ENCODE peak calls at places on chromosome 1, in seven cellular contexts. One of them, this sample, is unnamed.

GRCh38 chr1:29094954-29095353 is 28.7 kb downstream of the TMEM200B start:
- DNase-seq in ovary: no peak
- DNase-seq in LHCN-M2: no peak
- DNase-seq in pancreas: no peak
- DNase-seq in activated CD4-positive, alpha-beta T cell treated with anti-CD3 and anti-CD28 coated beads, Interleukin-2, amount 50 U/mL, for 1 hour: no peak
- DNase-seq in brain microvascular endothelial cell: no peak
- DNase-seq in GM12865: no peak
- DNase-seq in this sample: no peak

GRCh38 chr1:112445591-112445990 is 49.6 kb downstream of the CTTNBP2NL start:
- DNase-seq in pancreas: no peak
- DNase-seq in ovary: no peak
- DNase-seq in brain microvascular endothelial cell: no peak
- DNase-seq in activated CD4-positive, alpha-beta T cell treated with anti-CD3 and anti-CD28 coated beads, Interleukin-2, amount 50 U/mL, for 1 hour: no peak
- DNase-seq in GM12865: no peak
- DNase-seq in LHCN-M2: peak; percentile 8
- DNase-seq in this sample: no peak

GRCh38 chr1:225908773-225909172 is 15.3 kb downstream of the PYCR2 start:
- DNase-seq in ovary: no peak
- DNase-seq in LHCN-M2: no peak
- DNase-seq in GM12865: no peak
- DNase-seq in activated CD4-positive, alpha-beta T cell treated with anti-CD3 and anti-CD28 coated beads, Interleukin-2, amount 50 U/mL, for 1 hour: no peak
- DNase-seq in brain microvascular endothelial cell: no peak
- DNase-seq in pancreas: no peak
- DNase-seq in this sample: no peak

GRCh38 chr1:15046487-15047165 is 106.9 kb upstream of the TMEM51 start:
- DNase-seq in LHCN-M2: peak; percentile 74
- DNase-seq in GM12865: peak; percentile 79
- DNase-seq in activated CD4-positive, alpha-beta T cell treated with anti-CD3 and anti-CD28 coated beads, Interleukin-2, amount 50 U/mL, for 1 hour: peak; percentile 40
- DNase-seq in brain microvascular endothelial cell: peak; percentile 57
- DNase-seq in pancreas: peak; percentile 90
- DNase-seq in ovary: peak; percentile 77
- DNase-seq in this sample: peak; percentile 70

GRCh38 chr1:207861442-207862177 is 49.3 kb downstream of the CD34 start:
- DNase-seq in ovary: no peak
- DNase-seq in LHCN-M2: no peak
- DNase-seq in pancreas: no peak
- DNase-seq in brain microvascular endothelial cell: no peak
- DNase-seq in activated CD4-positive, alpha-beta T cell treated with anti-CD3 and anti-CD28 coated beads, Interleukin-2, amount 50 U/mL, for 1 hour: peak; percentile 38
- DNase-seq in GM12865: no peak
- DNase-seq in this sample: no peak

GRCh38 chr1:240965581-240966091 is 353.7 kb upstream of the GREM2 start:
- DNase-seq in pancreas: no peak
- DNase-seq in activated CD4-positive, alpha-beta T cell treated with anti-CD3 and anti-CD28 coated beads, Interleukin-2, amount 50 U/mL, for 1 hour: no peak
- DNase-seq in GM12865: no peak
- DNase-seq in brain microvascular endothelial cell: no peak
- DNase-seq in LHCN-M2: no peak
- DNase-seq in ovary: no peak
- DNase-seq in this sample: no peak

GRCh38 chr1:197304626-197305200 is 36.7 kb downstream of the CRB1 start:
- DNase-seq in LHCN-M2: no peak
- DNase-seq in ovary: no peak
- DNase-seq in brain microvascular endothelial cell: no peak
- DNase-seq in pancreas: no peak
- DNase-seq in GM12865: no peak
- DNase-seq in activated CD4-positive, alpha-beta T cell treated with anti-CD3 and anti-CD28 coated beads, Interleukin-2, amount 50 U/mL, for 1 hour: no peak
- DNase-seq in this sample: no peak

GRCh38 chr1:30734106-30734505 is 10.7 kb upstream of the MATN1 start:
- DNase-seq in ovary: no peak
- DNase-seq in activated CD4-positive, alpha-beta T cell treated with anti-CD3 and anti-CD28 coated beads, Interleukin-2, amount 50 U/mL, for 1 hour: no peak
- DNase-seq in pancreas: peak; percentile 9
- DNase-seq in LHCN-M2: no peak
- DNase-seq in brain microvascular endothelial cell: no peak
- DNase-seq in GM12865: no peak
- DNase-seq in this sample: no peak

GRCh38 chr1:17605582-17606344 is 66.3 kb downstream of the ARHGEF10L start:
- DNase-seq in GM12865: no peak
- DNase-seq in pancreas: no peak
- DNase-seq in ovary: peak; percentile 45
- DNase-seq in activated CD4-positive, alpha-beta T cell treated with anti-CD3 and anti-CD28 coated beads, Interleukin-2, amount 50 U/mL, for 1 hour: no peak
- DNase-seq in LHCN-M2: no peak
- DNase-seq in brain microvascular endothelial cell: peak; percentile 31
- DNase-seq in this sample: peak; percentile 76

GRCh38 chr1:20187813-20188454 is 1.6 kb upstream of the PLA2G2C start:
- DNase-seq in brain microvascular endothelial cell: no peak
- DNase-seq in pancreas: no peak
- DNase-seq in activated CD4-positive, alpha-beta T cell treated with anti-CD3 and anti-CD28 coated beads, Interleukin-2, amount 50 U/mL, for 1 hour: no peak
- DNase-seq in GM12865: no peak
- DNase-seq in LHCN-M2: no peak
- DNase-seq in ovary: no peak
- DNase-seq in this sample: no peak

GRCh38 chr1:151516031-151516511 is 4.9 kb downstream of the CGN start:
- DNase-seq in activated CD4-positive, alpha-beta T cell treated with anti-CD3 and anti-CD28 coated beads, Interleukin-2, amount 50 U/mL, for 1 hour: no peak
- DNase-seq in pancreas: no peak
- DNase-seq in ovary: no peak
- DNase-seq in GM12865: no peak
- DNase-seq in LHCN-M2: no peak
- DNase-seq in brain microvascular endothelial cell: no peak
- DNase-seq in this sample: no peak

GRCh38 chr1:74673351-74674111 is at the start of gene ERICH3:
- DNase-seq in pancreas: peak; percentile 35
- DNase-seq in activated CD4-positive, alpha-beta T cell treated with anti-CD3 and anti-CD28 coated beads, Interleukin-2, amount 50 U/mL, for 1 hour: no peak
- DNase-seq in GM12865: peak; percentile 3
- DNase-seq in ovary: no peak
- DNase-seq in LHCN-M2: no peak
- DNase-seq in brain microvascular endothelial cell: no peak
- DNase-seq in this sample: no peak

GRCh38 chr1:70745199-70745598 is 302.4 kb downstream of the PTGER3 start:
- DNase-seq in activated CD4-positive, alpha-beta T cell treated with anti-CD3 and anti-CD28 coated beads, Interleukin-2, amount 50 U/mL, for 1 hour: no peak
- DNase-seq in pancreas: no peak
- DNase-seq in ovary: no peak
- DNase-seq in LHCN-M2: peak; percentile 14
- DNase-seq in brain microvascular endothelial cell: no peak
- DNase-seq in GM12865: no peak
- DNase-seq in this sample: no peak

GRCh38 chr1:43987159-43988022 is 4.0 kb upstream of the CCDC24 start:
- DNase-seq in GM12865: no peak
- DNase-seq in ovary: no peak
- DNase-seq in pancreas: no peak
- DNase-seq in brain microvascular endothelial cell: no peak
- DNase-seq in activated CD4-positive, alpha-beta T cell treated with anti-CD3 and anti-CD28 coated beads, Interleukin-2, amount 50 U/mL, for 1 hour: no peak
- DNase-seq in LHCN-M2: no peak
- DNase-seq in this sample: no peak

GRCh38 chr1:18341291-18342058 is 139.3 kb upstream of the KLHDC7A start:
- DNase-seq in LHCN-M2: no peak
- DNase-seq in ovary: no peak
- DNase-seq in pancreas: no peak
- DNase-seq in brain microvascular endothelial cell: no peak
- DNase-seq in GM12865: peak; percentile 80
- DNase-seq in activated CD4-positive, alpha-beta T cell treated with anti-CD3 and anti-CD28 coated beads, Interleukin-2, amount 50 U/mL, for 1 hour: no peak
- DNase-seq in this sample: no peak

GRCh38 chr1:75731881-75732280 is 7.4 kb downstream of the ACADM start:
- DNase-seq in activated CD4-positive, alpha-beta T cell treated with anti-CD3 and anti-CD28 coated beads, Interleukin-2, amount 50 U/mL, for 1 hour: no peak
- DNase-seq in ovary: no peak
- DNase-seq in LHCN-M2: no peak
- DNase-seq in GM12865: no peak
- DNase-seq in brain microvascular endothelial cell: no peak
- DNase-seq in pancreas: no peak
- DNase-seq in this sample: no peak

GRCh38 chr1:46248122-46248920 is 758 bp downstream of the RAD54L start:
- DNase-seq in brain microvascular endothelial cell: no peak
- DNase-seq in GM12865: peak; percentile 70
- DNase-seq in pancreas: peak; percentile 75
- DNase-seq in activated CD4-positive, alpha-beta T cell treated with anti-CD3 and anti-CD28 coated beads, Interleukin-2, amount 50 U/mL, for 1 hour: peak; percentile 4
- DNase-seq in ovary: peak; percentile 41
- DNase-seq in LHCN-M2: peak; percentile 36
- DNase-seq in this sample: peak; percentile 52

GRCh38 chr1:179867493-179868330 is 9.9 kb downstream of the TOR1AIP2 start:
- DNase-seq in ovary: peak; percentile 51
- DNase-seq in LHCN-M2: peak; percentile 50
- DNase-seq in brain microvascular endothelial cell: peak; percentile 48
- DNase-seq in pancreas: no peak
- DNase-seq in GM12865: peak; percentile 56
- DNase-seq in activated CD4-positive, alpha-beta T cell treated with anti-CD3 and anti-CD28 coated beads, Interleukin-2, amount 50 U/mL, for 1 hour: peak; percentile 55
- DNase-seq in this sample: peak; percentile 65

GRCh38 chr1:44730741-44731512 is at the start of gene RNU5D-1:
- DNase-seq in LHCN-M2: peak; percentile 98
- DNase-seq in ovary: peak; percentile 97
- DNase-seq in brain microvascular endothelial cell: peak; percentile 98
- DNase-seq in activated CD4-positive, alpha-beta T cell treated with anti-CD3 and anti-CD28 coated beads, Interleukin-2, amount 50 U/mL, for 1 hour: peak; percentile 95
- DNase-seq in GM12865: peak; percentile 99
- DNase-seq in pancreas: peak; percentile 90
- DNase-seq in this sample: peak; percentile 95

GRCh38 chr1:159990005-159990404 is 36.0 kb upstream of the SLAMF9 start:
- DNase-seq in pancreas: no peak
- DNase-seq in GM12865: no peak
- DNase-seq in ovary: no peak
- DNase-seq in LHCN-M2: no peak
- DNase-seq in brain microvascular endothelial cell: no peak
- DNase-seq in activated CD4-positive, alpha-beta T cell treated with anti-CD3 and anti-CD28 coated beads, Interleukin-2, amount 50 U/mL, for 1 hour: no peak
- DNase-seq in this sample: no peak

GRCh38 chr1:21249940-21250493 is 40.2 kb downstream of the ECE1 start:
- DNase-seq in activated CD4-positive, alpha-beta T cell treated with anti-CD3 and anti-CD28 coated beads, Interleukin-2, amount 50 U/mL, for 1 hour: no peak
- DNase-seq in GM12865: no peak
- DNase-seq in LHCN-M2: no peak
- DNase-seq in ovary: no peak
- DNase-seq in brain microvascular endothelial cell: no peak
- DNase-seq in pancreas: no peak
- DNase-seq in this sample: no peak

GRCh38 chr1:43445618-43446387 is 7.9 kb downstream of the HYI start:
- DNase-seq in GM12865: no peak
- DNase-seq in ovary: peak; percentile 10
- DNase-seq in LHCN-M2: no peak
- DNase-seq in activated CD4-positive, alpha-beta T cell treated with anti-CD3 and anti-CD28 coated beads, Interleukin-2, amount 50 U/mL, for 1 hour: no peak
- DNase-seq in pancreas: no peak
- DNase-seq in brain microvascular endothelial cell: no peak
- DNase-seq in this sample: peak; percentile 11

GRCh38 chr1:21520899-21521716 is 11.9 kb downstream of the ALPL start:
- DNase-seq in GM12865: peak; percentile 18
- DNase-seq in pancreas: no peak
- DNase-seq in brain microvascular endothelial cell: peak; percentile 28
- DNase-seq in ovary: no peak
- DNase-seq in activated CD4-positive, alpha-beta T cell treated with anti-CD3 and anti-CD28 coated beads, Interleukin-2, amount 50 U/mL, for 1 hour: no peak
- DNase-seq in LHCN-M2: peak; percentile 56
- DNase-seq in this sample: no peak

GRCh38 chr1:214767221-214767620 is 164.2 kb downstream of the CENPF start:
- DNase-seq in brain microvascular endothelial cell: no peak
- DNase-seq in pancreas: no peak
- DNase-seq in ovary: no peak
- DNase-seq in GM12865: no peak
- DNase-seq in LHCN-M2: no peak
- DNase-seq in activated CD4-positive, alpha-beta T cell treated with anti-CD3 and anti-CD28 coated beads, Interleukin-2, amount 50 U/mL, for 1 hour: no peak
- DNase-seq in this sample: no peak

GRCh38 chr1:208256091-208256490 is 11.9 kb upstream of the PLXNA2 start:
- DNase-seq in activated CD4-positive, alpha-beta T cell treated with anti-CD3 and anti-CD28 coated beads, Interleukin-2, amount 50 U/mL, for 1 hour: no peak
- DNase-seq in ovary: no peak
- DNase-seq in GM12865: no peak
- DNase-seq in LHCN-M2: no peak
- DNase-seq in pancreas: no peak
- DNase-seq in brain microvascular endothelial cell: no peak
- DNase-seq in this sample: no peak

GRCh38 chr1:180397190-180397589 is 105.2 kb downstream of the ACBD6 start:
- DNase-seq in activated CD4-positive, alpha-beta T cell treated with anti-CD3 and anti-CD28 coated beads, Interleukin-2, amount 50 U/mL, for 1 hour: no peak
- DNase-seq in pancreas: no peak
- DNase-seq in LHCN-M2: no peak
- DNase-seq in ovary: no peak
- DNase-seq in GM12865: no peak
- DNase-seq in brain microvascular endothelial cell: no peak
- DNase-seq in this sample: no peak

GRCh38 chr1:34409689-34410229 is 233.1 kb downstream of the C1orf94 start:
- DNase-seq in ovary: no peak
- DNase-seq in pancreas: no peak
- DNase-seq in LHCN-M2: no peak
- DNase-seq in brain microvascular endothelial cell: no peak
- DNase-seq in GM12865: no peak
- DNase-seq in activated CD4-positive, alpha-beta T cell treated with anti-CD3 and anti-CD28 coated beads, Interleukin-2, amount 50 U/mL, for 1 hour: no peak
- DNase-seq in this sample: no peak

GRCh38 chr1:228210076-228210651 is 2.3 kb downstream of the OBSCN start:
- DNase-seq in brain microvascular endothelial cell: no peak
- DNase-seq in activated CD4-positive, alpha-beta T cell treated with anti-CD3 and anti-CD28 coated beads, Interleukin-2, amount 50 U/mL, for 1 hour: no peak
- DNase-seq in ovary: no peak
- DNase-seq in GM12865: no peak
- DNase-seq in LHCN-M2: peak; percentile 33
- DNase-seq in pancreas: peak; percentile 65
- DNase-seq in this sample: no peak

GRCh38 chr1:62230724-62231123 is 36.1 kb downstream of the L1TD1 start:
- DNase-seq in ovary: no peak
- DNase-seq in brain microvascular endothelial cell: peak; percentile 82
- DNase-seq in GM12865: no peak
- DNase-seq in pancreas: no peak
- DNase-seq in LHCN-M2: peak; percentile 69
- DNase-seq in activated CD4-positive, alpha-beta T cell treated with anti-CD3 and anti-CD28 coated beads, Interleukin-2, amount 50 U/mL, for 1 hour: no peak
- DNase-seq in this sample: no peak

GRCh38 chr1:202812176-202813026 is 1.6 kb downstream of the PCAT6 start:
- DNase-seq in LHCN-M2: no peak
- DNase-seq in activated CD4-positive, alpha-beta T cell treated with anti-CD3 and anti-CD28 coated beads, Interleukin-2, amount 50 U/mL, for 1 hour: no peak
- DNase-seq in pancreas: no peak
- DNase-seq in brain microvascular endothelial cell: no peak
- DNase-seq in GM12865: no peak
- DNase-seq in ovary: no peak
- DNase-seq in this sample: no peak

GRCh38 chr1:235098547-235098946 is 30.1 kb downstream of the TOMM20 start:
- DNase-seq in GM12865: no peak
- DNase-seq in LHCN-M2: no peak
- DNase-seq in activated CD4-positive, alpha-beta T cell treated with anti-CD3 and anti-CD28 coated beads, Interleukin-2, amount 50 U/mL, for 1 hour: no peak
- DNase-seq in ovary: no peak
- DNase-seq in brain microvascular endothelial cell: no peak
- DNase-seq in pancreas: no peak
- DNase-seq in this sample: no peak

GRCh38 chr1:108725906-108726305 is 13.2 kb downstream of the FNDC7 start:
- DNase-seq in pancreas: no peak
- DNase-seq in brain microvascular endothelial cell: no peak
- DNase-seq in GM12865: no peak
- DNase-seq in LHCN-M2: no peak
- DNase-seq in ovary: no peak
- DNase-seq in activated CD4-positive, alpha-beta T cell treated with anti-CD3 and anti-CD28 coated beads, Interleukin-2, amount 50 U/mL, for 1 hour: no peak
- DNase-seq in this sample: no peak

GRCh38 chr1:43527111-43527878 is 3.4 kb upstream of the PTPRF start:
- DNase-seq in activated CD4-positive, alpha-beta T cell treated with anti-CD3 and anti-CD28 coated beads, Interleukin-2, amount 50 U/mL, for 1 hour: no peak
- DNase-seq in GM12865: no peak
- DNase-seq in LHCN-M2: no peak
- DNase-seq in brain microvascular endothelial cell: no peak
- DNase-seq in ovary: no peak
- DNase-seq in pancreas: no peak
- DNase-seq in this sample: no peak

GRCh38 chr1:228368801-228369607 is 37.6 kb downstream of the TRIM11 start:
- DNase-seq in activated CD4-positive, alpha-beta T cell treated with anti-CD3 and anti-CD28 coated beads, Interleukin-2, amount 50 U/mL, for 1 hour: no peak
- DNase-seq in brain microvascular endothelial cell: no peak
- DNase-seq in ovary: peak; percentile 13
- DNase-seq in LHCN-M2: no peak
- DNase-seq in GM12865: no peak
- DNase-seq in pancreas: peak; percentile 56
- DNase-seq in this sample: no peak

GRCh38 chr1:173867141-173867752 is 542 bp downstream of the GAS5 start:
- DNase-seq in ovary: peak; percentile 21
- DNase-seq in LHCN-M2: no peak
- DNase-seq in pancreas: no peak
- DNase-seq in activated CD4-positive, alpha-beta T cell treated with anti-CD3 and anti-CD28 coated beads, Interleukin-2, amount 50 U/mL, for 1 hour: no peak
- DNase-seq in GM12865: no peak
- DNase-seq in brain microvascular endothelial cell: no peak
- DNase-seq in this sample: no peak

GRCh38 chr1:47449702-47450552 is 12.1 kb downstream of the FOXD2 start:
- DNase-seq in activated CD4-positive, alpha-beta T cell treated with anti-CD3 and anti-CD28 coated beads, Interleukin-2, amount 50 U/mL, for 1 hour: no peak
- DNase-seq in brain microvascular endothelial cell: no peak
- DNase-seq in LHCN-M2: no peak
- DNase-seq in pancreas: peak; percentile 79
- DNase-seq in GM12865: no peak
- DNase-seq in ovary: no peak
- DNase-seq in this sample: peak; percentile 61

GRCh38 chr1:205064301-205064700 is 20.0 kb downstream of the TMEM81 start:
- DNase-seq in activated CD4-positive, alpha-beta T cell treated with anti-CD3 and anti-CD28 coated beads, Interleukin-2, amount 50 U/mL, for 1 hour: no peak
- DNase-seq in ovary: no peak
- DNase-seq in brain microvascular endothelial cell: no peak
- DNase-seq in LHCN-M2: no peak
- DNase-seq in pancreas: peak; percentile 20
- DNase-seq in GM12865: no peak
- DNase-seq in this sample: no peak

GRCh38 chr1:97488505-97488904 is 432.3 kb downstream of the DPYD start:
- DNase-seq in brain microvascular endothelial cell: no peak
- DNase-seq in GM12865: no peak
- DNase-seq in pancreas: no peak
- DNase-seq in activated CD4-positive, alpha-beta T cell treated with anti-CD3 and anti-CD28 coated beads, Interleukin-2, amount 50 U/mL, for 1 hour: no peak
- DNase-seq in ovary: no peak
- DNase-seq in LHCN-M2: peak; percentile 4
- DNase-seq in this sample: no peak

This sample was measured in stomach.